ENCODE peak calls at places on chromosomes 3 and 15, in four cellular contexts. One of them, this sample, is unnamed.

GRCh38 chr3:113404637-113405036 is 36.7 kb downstream of the CFAP44 start:
- DNase-seq in CD8-positive, alpha-beta T cell: no peak
- DNase-seq in SJSA1: no peak
- DNase-seq in adrenal gland: no peak
- DNase-seq in this sample: no peak

GRCh38 chr3:58293516-58293915 is 12.5 kb upstream of the RPP14 start:
- DNase-seq in adrenal gland: no peak
- DNase-seq in SJSA1: no peak
- DNase-seq in CD8-positive, alpha-beta T cell: no peak
- DNase-seq in this sample: no peak

GRCh38 chr15:91258436-91258779 is 158.4 kb downstream of the SV2B start:
- DNase-seq in SJSA1: no peak
- DNase-seq in CD8-positive, alpha-beta T cell: no peak
- DNase-seq in adrenal gland: peak; percentile 88
- DNase-seq in this sample: no peak

GRCh38 chr3:151541184-151541583 is 80.3 kb upstream of the IGSF10 start:
- DNase-seq in SJSA1: no peak
- DNase-seq in adrenal gland: no peak
- DNase-seq in CD8-positive, alpha-beta T cell: no peak
- DNase-seq in this sample: no peak

GRCh38 chr3:140164922-140165590 is 230.1 kb downstream of the CLSTN2 start:
- DNase-seq in adrenal gland: no peak
- DNase-seq in CD8-positive, alpha-beta T cell: no peak
- DNase-seq in SJSA1: no peak
- DNase-seq in this sample: no peak

GRCh38 chr3:25706213-25706612 is 41.5 kb upstream of the TOP2B start:
- DNase-seq in adrenal gland: no peak
- DNase-seq in CD8-positive, alpha-beta T cell: no peak
- DNase-seq in SJSA1: no peak
- DNase-seq in this sample: no peak

GRCh38 chr3:24565656-24566055 is 71.0 kb upstream of the THRB start:
- DNase-seq in adrenal gland: no peak
- DNase-seq in SJSA1: no peak
- DNase-seq in CD8-positive, alpha-beta T cell: no peak
- DNase-seq in this sample: no peak

GRCh38 chr3:124248471-124249028 is 256.6 kb upstream of the ROPN1 start:
- DNase-seq in adrenal gland: peak; percentile 74
- DNase-seq in SJSA1: peak; percentile 49
- DNase-seq in CD8-positive, alpha-beta T cell: no peak
- DNase-seq in this sample: peak; percentile 42

GRCh38 chr3:14460342-14461005 is 58.1 kb downstream of the SLC6A6 start:
- DNase-seq in adrenal gland: peak; percentile 82
- DNase-seq in SJSA1: peak; percentile 79
- DNase-seq in CD8-positive, alpha-beta T cell: no peak
- DNase-seq in this sample: peak; percentile 88

DNA sequence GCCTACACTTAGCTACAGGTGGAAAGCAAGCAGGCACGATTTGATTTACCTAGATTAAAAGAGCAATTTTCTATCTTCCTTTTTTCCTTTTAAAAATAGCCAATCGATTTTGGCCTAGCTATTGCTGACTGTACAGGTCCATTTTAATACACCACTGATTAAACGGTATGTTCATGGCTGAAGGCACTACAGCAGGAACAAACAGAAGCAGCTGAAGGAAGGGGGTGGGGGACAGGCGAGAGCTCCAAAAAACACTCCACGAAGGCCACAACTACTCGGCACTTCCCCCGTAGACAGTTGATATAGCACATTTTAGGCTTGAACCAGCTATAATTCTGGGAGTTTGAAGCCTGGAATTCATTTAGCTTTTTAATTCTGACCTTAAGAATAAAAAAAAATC is 115.5 kb downstream of the TIGIT start:
- DNase-seq in adrenal gland: no peak
- DNase-seq in CD8-positive, alpha-beta T cell: no peak
- DNase-seq in SJSA1: no peak
- DNase-seq in this sample: no peak
- H3K4me3 ChIP-seq in adrenal gland: no peak overlapping the region
- H3K4me3 ChIP-seq in CD8-positive, alpha-beta T cell: no peak overlapping the region
- H3K4me3 ChIP-seq in SJSA1: no peak overlapping the region
- H3K4me3 ChIP-seq in this sample: no peak overlapping the region

GRCh38 chr15:40831861-40832260 is 3.4 kb upstream of the PPP1R14D start:
- DNase-seq in SJSA1: no peak
- DNase-seq in CD8-positive, alpha-beta T cell: no peak
- DNase-seq in adrenal gland: no peak
- DNase-seq in this sample: no peak

GRCh38 chr15:40826123-40827075 is 2.1 kb downstream of the PPP1R14D start:
- DNase-seq in CD8-positive, alpha-beta T cell: no peak
- DNase-seq in SJSA1: no peak
- DNase-seq in adrenal gland: no peak
- DNase-seq in this sample: no peak

GRCh38 chr15:40828447-40829036 is at the start of gene PPP1R14D:
- DNase-seq in CD8-positive, alpha-beta T cell: no peak
- DNase-seq in SJSA1: no peak
- DNase-seq in adrenal gland: no peak
- DNase-seq in this sample: no peak

GRCh38 chr15:40830884-40831283 is 2.4 kb upstream of the PPP1R14D start:
- DNase-seq in SJSA1: no peak
- DNase-seq in CD8-positive, alpha-beta T cell: no peak
- DNase-seq in adrenal gland: no peak
- DNase-seq in this sample: no peak

GRCh38 chr15:40829155-40829554 is 647 bp upstream of the PPP1R14D start:
- DNase-seq in SJSA1: no peak
- DNase-seq in CD8-positive, alpha-beta T cell: no peak
- DNase-seq in adrenal gland: no peak
- DNase-seq in this sample: no peak
- H3K27ac ChIP-seq in SJSA1: no peak overlapping the region
- H3K27ac ChIP-seq in CD8-positive, alpha-beta T cell: no peak overlapping the region
- H3K27ac ChIP-seq in adrenal gland: no peak overlapping the region
- H3K27ac ChIP-seq in this sample: no peak overlapping the region

DNA sequence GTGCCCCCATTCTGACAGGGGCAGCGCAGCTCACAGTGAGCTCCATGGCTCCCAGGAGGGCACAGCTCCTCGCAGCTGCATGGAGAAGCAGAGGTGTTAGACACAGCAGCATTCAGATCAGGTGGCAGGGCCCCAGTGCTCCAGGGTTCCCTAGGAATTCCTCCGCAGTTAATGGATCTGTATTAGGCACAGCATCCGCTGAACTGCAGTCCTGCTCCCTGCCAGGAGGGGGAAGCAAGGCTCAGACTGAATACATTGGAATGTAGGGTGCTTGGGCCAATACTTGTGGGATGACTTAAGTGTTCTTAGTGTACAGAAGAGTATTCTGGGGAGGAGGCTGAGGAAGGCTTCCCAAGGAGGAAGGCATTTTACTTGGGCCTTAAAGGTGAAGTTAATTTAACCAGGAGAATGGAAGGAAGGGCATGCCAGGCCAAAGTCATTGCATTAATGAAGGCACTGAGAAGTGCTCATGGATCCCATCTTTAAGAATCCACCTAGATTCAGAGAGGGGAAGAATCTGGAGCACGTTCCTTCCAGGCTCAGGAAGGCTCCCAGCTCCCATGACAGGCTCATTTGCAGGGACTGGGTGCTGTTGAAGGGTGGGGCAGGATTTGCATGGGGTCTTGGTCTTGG is 111.6 kb downstream of the RAB11A start:
- DNase-seq in CD8-positive, alpha-beta T cell: no peak
- DNase-seq in SJSA1: peak; percentile 55
- DNase-seq in adrenal gland: peak; percentile 61
- DNase-seq in this sample: peak; percentile 81
- H3K27me3 ChIP-seq in CD8-positive, alpha-beta T cell: no peaks in the 10 kb centered on the region
- H3K27me3 ChIP-seq in SJSA1: peaks cover 36% of the 10 kb centered on the region
- H3K27me3 ChIP-seq in adrenal gland: peaks cover 8% of the 10 kb centered on the region
- H3K27me3 ChIP-seq in this sample: peaks cover 7% of the 10 kb centered on the region

DNA sequence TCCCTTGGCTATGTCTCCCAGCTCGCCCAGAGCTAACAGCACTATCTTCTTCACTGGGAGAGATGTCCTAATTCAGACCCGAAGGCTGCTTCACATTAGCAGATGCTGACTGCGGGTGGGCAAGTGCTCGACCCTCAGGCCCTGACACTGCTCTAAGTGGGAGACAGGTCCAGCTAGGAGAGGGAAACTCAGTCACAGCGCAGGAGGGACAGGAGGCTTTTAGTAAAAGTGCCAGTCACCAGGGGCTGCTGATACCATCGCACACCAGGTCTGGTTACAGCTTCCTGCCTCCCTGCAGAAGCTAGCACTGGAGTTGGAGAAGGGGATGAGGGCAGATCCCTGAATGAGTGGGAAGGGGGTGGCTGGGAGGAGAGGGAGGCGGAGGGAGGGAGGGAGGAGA is 365.8 kb upstream of the RGMA start:
- DNase-seq in SJSA1: no peak
- DNase-seq in adrenal gland: no peak
- DNase-seq in CD8-positive, alpha-beta T cell: no peak
- DNase-seq in this sample: no peak
- H3K4me3 ChIP-seq in SJSA1: no peak overlapping the region
- H3K4me3 ChIP-seq in adrenal gland: no peak overlapping the region
- H3K4me3 ChIP-seq in CD8-positive, alpha-beta T cell: no peak overlapping the region
- H3K4me3 ChIP-seq in this sample: no peak overlapping the region

GRCh38 chr3:4982773-4983738 is 3.8 kb downstream of the BHLHE40 start:
- DNase-seq in SJSA1: no peak
- DNase-seq in CD8-positive, alpha-beta T cell: no peak
- DNase-seq in adrenal gland: peak; percentile 25
- DNase-seq in this sample: no peak
- H3K27ac ChIP-seq in SJSA1: peak overlapping the region; percentile 57
- H3K27ac ChIP-seq in CD8-positive, alpha-beta T cell: peak overlapping the region; percentile 11
- H3K27ac ChIP-seq in adrenal gland: peak overlapping the region; percentile 64
- H3K27ac ChIP-seq in this sample: peak overlapping the region; percentile 97

GRCh38 chr3:54139630-54140029 is 17.3 kb downstream of the CACNA2D3 start:
- DNase-seq in SJSA1: no peak
- DNase-seq in CD8-positive, alpha-beta T cell: no peak
- DNase-seq in adrenal gland: no peak
- DNase-seq in this sample: no peak
- H3K27me3 ChIP-seq in SJSA1: no peaks in the 10 kb centered on the region
- H3K27me3 ChIP-seq in CD8-positive, alpha-beta T cell: no peaks in the 10 kb centered on the region
- H3K27me3 ChIP-seq in adrenal gland: no peaks in the 10 kb centered on the region
- H3K27me3 ChIP-seq in this sample: peaks cover 5% of the 10 kb centered on the region

GRCh38 chr15:69088300-69088965 is 72.0 kb upstream of the GLCE start:
- DNase-seq in CD8-positive, alpha-beta T cell: no peak
- DNase-seq in adrenal gland: no peak
- DNase-seq in SJSA1: no peak
- DNase-seq in this sample: no peak

GRCh38 chr15:69086427-69087205 is 72.1 kb downstream of the NOX5 start:
- DNase-seq in SJSA1: no peak
- DNase-seq in CD8-positive, alpha-beta T cell: no peak
- DNase-seq in adrenal gland: no peak
- DNase-seq in this sample: no peak

GRCh38 chr15:69090197-69090948 is 70.1 kb upstream of the GLCE start:
- DNase-seq in CD8-positive, alpha-beta T cell: no peak
- DNase-seq in adrenal gland: no peak
- DNase-seq in SJSA1: no peak
- DNase-seq in this sample: no peak

GRCh38 chr15:69087581-69087980 is 72.9 kb upstream of the GLCE start:
- DNase-seq in SJSA1: no peak
- DNase-seq in adrenal gland: no peak
- DNase-seq in CD8-positive, alpha-beta T cell: no peak
- DNase-seq in this sample: no peak

DNA sequence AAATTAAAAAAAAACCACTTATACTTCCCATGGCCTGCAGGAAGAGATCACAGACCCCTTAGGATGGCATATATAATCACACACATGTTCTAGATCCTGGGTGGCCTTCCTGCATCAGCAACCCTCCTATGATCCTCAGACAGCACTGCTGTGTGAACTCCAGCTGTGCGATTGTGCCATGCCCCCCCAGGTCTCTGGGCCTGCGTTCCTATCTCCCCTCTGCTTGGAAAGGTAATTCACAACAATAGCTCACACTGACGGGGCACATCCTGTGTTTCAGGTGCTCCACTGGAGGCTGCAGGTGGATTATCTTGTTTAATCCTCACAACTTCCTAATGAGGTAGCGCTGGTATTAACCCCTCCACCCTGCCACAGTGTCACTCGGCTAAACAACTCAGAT is 71.2 kb upstream of the GLCE start:
- DNase-seq in adrenal gland: no peak
- DNase-seq in SJSA1: no peak
- DNase-seq in CD8-positive, alpha-beta T cell: no peak
- DNase-seq in this sample: no peak
- H3K4me3 ChIP-seq in adrenal gland: no peak overlapping the region
- H3K4me3 ChIP-seq in SJSA1: no peak overlapping the region
- H3K4me3 ChIP-seq in CD8-positive, alpha-beta T cell: no peak overlapping the region
- H3K4me3 ChIP-seq in this sample: no peak overlapping the region

DNA sequence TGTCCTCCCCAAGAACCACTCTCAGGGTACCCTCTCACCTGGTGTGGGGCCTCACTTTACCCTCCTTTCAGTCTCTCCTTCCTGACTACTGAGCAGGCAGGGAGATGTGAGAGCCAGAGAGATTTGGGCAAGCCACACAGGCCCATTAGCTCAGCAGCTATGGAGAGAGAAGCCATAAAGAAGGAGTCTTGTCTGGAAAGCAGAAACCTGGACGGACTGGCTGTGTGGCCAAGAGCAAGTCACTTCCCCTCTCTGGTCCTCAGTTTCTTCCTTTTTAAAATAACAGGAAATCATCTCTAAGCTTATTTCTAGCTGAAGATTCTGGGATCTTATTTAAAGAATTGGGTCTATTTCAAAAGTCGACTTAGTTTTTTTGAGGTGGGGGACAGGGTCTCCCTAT is 65.8 kb upstream of the ZNF148 start:
- DNase-seq in adrenal gland: no peak
- DNase-seq in CD8-positive, alpha-beta T cell: no peak
- DNase-seq in SJSA1: no peak
- DNase-seq in this sample: no peak
- H3K27ac ChIP-seq in adrenal gland: no peak overlapping the region
- H3K27ac ChIP-seq in CD8-positive, alpha-beta T cell: no peak overlapping the region
- H3K27ac ChIP-seq in SJSA1: no peak overlapping the region
- H3K27ac ChIP-seq in this sample: peak overlapping the region; percentile 32

DNA sequence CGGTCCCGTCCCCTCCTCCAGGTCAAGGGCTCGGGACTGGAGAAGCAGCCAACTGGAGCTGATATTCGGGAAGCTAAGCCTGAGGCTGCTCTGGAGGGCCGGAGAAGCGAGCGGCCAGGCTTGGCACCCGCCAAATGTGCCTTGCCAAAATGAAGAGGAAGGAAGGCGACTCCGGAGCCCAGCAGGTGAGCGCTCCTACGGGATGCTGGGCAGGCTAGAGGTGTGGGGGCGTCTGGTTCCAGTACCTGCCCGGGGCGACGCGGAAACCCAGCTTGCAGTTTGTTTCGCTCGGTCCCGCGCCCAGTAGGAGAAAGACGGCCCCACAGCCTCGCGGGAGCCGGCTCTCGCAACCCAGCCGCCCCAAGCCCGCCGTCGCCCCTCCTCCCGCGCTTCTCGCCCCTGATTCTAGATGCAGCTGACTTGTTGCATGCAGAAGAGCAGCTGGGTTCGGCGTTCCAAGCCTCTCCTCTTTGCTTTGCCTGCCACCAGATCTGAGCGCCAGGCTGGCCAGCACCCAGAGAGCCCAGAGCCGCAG is 16.1 kb upstream of the AEN start:
- DNase-seq in CD8-positive, alpha-beta T cell: no peak
- DNase-seq in adrenal gland: no peak
- DNase-seq in SJSA1: no peak
- DNase-seq in this sample: no peak
- H3K27me3 ChIP-seq in CD8-positive, alpha-beta T cell: peaks cover 43% of the 10 kb centered on the region
- H3K27me3 ChIP-seq in adrenal gland: peaks cover 36% of the 10 kb centered on the region
- H3K27me3 ChIP-seq in SJSA1: peaks cover 56% of the 10 kb centered on the region
- H3K27me3 ChIP-seq in this sample: peaks cover 73% of the 10 kb centered on the region